ENCODE peak calls at places on chromosomes 4 and X, in ten cellular contexts. X is NCI-H1092; V is activated T-cell treated with anti-CD3 and anti-CD28 coated beads for 1 hour; F is activated CD4-positive, alpha-beta T cell treated with anti-CD3 and anti-CD28 coated beads for 4 hours; J is dorsolateral prefrontal cortex; S is DMS 273 treated with DMSO at 0.1 percent for 48 hours; D is activated CD8-positive, alpha-beta T cell treated with anti-CD3 and anti-CD28 coated beads for 36 hours; Y is mesenchymal stem cell; R is AG08395; O is A172. N is an unnamed sample.
A peak's percentile ranks its signal among the peaks of the same experiment; 100 is the strongest.

GRCh38 chrX:105013719-105014118 is 206.8 kb downstream of the TEX13A start:
- DNase-seq in R (no peak), O (no peak), V (no peak), Y (no peak), D (no peak), J (no peak), S (no peak), F (no peak), X (no peak), N (no peak)

GRCh38 chrX:136146614-136147319 is 566 bp upstream of the FHL1 start:
- DNase-seq in O (no peak), X (no peak), D (peak; percentile 27), Y (peak; percentile 22), V (peak; percentile 3), J (peak; percentile 50), S (no peak), F (peak; percentile 20), R (no peak), N (no peak)

GRCh38 chrX:155434906-155435743 is 23.3 kb downstream of the F8A3 start:
- DNase-seq in F (no peak), D (no peak), Y (no peak), V (no peak), O (no peak), R (peak; percentile 5), J (no peak), S (no peak), X (no peak), N (no peak)

GRCh38 chr4:67371563-67371962 is 173.7 kb downstream of the CENPC start:
- DNase-seq in S (no peak), Y (no peak), V (no peak), X (no peak), D (no peak), F (no peak), J (no peak), O (no peak), R (no peak), N (no peak)

GRCh38 chrX:11703855-11704254 is 38.1 kb upstream of the ARHGAP6 start:
- DNase-seq in V (no peak), J (no peak), F (no peak), X (no peak), R (no peak), S (no peak), O (no peak), D (no peak), Y (no peak), N (no peak)

GRCh38 chr4:158823461-158823873 is 54.6 kb downstream of the FNIP2 start:
- DNase-seq in J (no peak), X (no peak), D (peak; percentile 6), O (peak; percentile 31), R (no peak), F (no peak), Y (peak; percentile 66), S (no peak), V (no peak), N (peak; percentile 35)

GRCh38 chrX:57640674-57641016 is 39.4 kb downstream of the NLRP2B start:
- DNase-seq in R (no peak), V (no peak), J (no peak), O (no peak), S (no peak), Y (no peak), D (no peak), F (no peak), X (no peak), N (no peak)

GRCh38 chrX:133929836-133930464 is 55.4 kb downstream of the GPC3 start:
- DNase-seq in S (no peak), J (no peak), O (no peak), F (no peak), D (no peak), R (no peak), Y (no peak), V (no peak), X (no peak), N (no peak)

GRCh38 chr4:177302371-177303100 is 7.1 kb upstream of the NEIL3 start:
- DNase-seq in D (no peak), F (no peak), S (no peak), R (no peak), J (no peak), V (no peak), Y (no peak), X (no peak), O (no peak), N (no peak)

GRCh38 chr4:143555676-143556075 is 42.2 kb downstream of the SMARCA5 start:
- DNase-seq in Y (no peak), V (no peak), F (no peak), O (no peak), J (no peak), D (no peak), R (no peak), X (no peak), S (no peak), N (peak; percentile 65)

GRCh38 chr4:19002170-19002569 is 980.6 kb upstream of the LCORL start:
- DNase-seq in J (no peak), S (no peak), R (no peak), V (no peak), D (no peak), O (no peak), X (no peak), Y (no peak), F (no peak), N (no peak)

GRCh38 chr4:181254771-181255170 is 988.4 kb upstream of the TENM3 start:
- DNase-seq in S (no peak), V (no peak), J (no peak), F (no peak), R (no peak), Y (no peak), O (peak; percentile 4), D (no peak), X (no peak), N (no peak)